ENCODE peak calls at places on chromosomes 3 and 15, in four cellular contexts. D, H, N and W are unnamed samples.

GRCh38 chr3:355622-356021 is 159.1 kb downstream of the CHL1 start:
- DNase-seq in D (no peak), H (no peak), N (no peak), W (no peak)

GRCh38 chr15:41972341-41973237 is at the start of gene EHD4:
- DNase-seq in D (peak), H (peak), N (peak), W (peak)

GRCh38 chr3:183489455-183490210 is 61.2 kb upstream of the MCF2L2 start:
- DNase-seq in D (no peak), H (no peak), N (no peak), W (no peak)

GRCh38 chr3:78091478-78092119 is 1051.7 kb downstream of the ROBO2 start:
- DNase-seq in D (no peak), H (no peak), N (no peak), W (peak)

GRCh38 chr15:50458301-50458700 is 34.1 kb downstream of the USP8 start:
- DNase-seq in D (no peak), H (no peak), N (no peak), W (no peak)

GRCh38 chr15:77160562-77161481 is 89.9 kb upstream of the TSPAN3 start:
- DNase-seq in D (peak), H (no peak), N (no peak), W (peak)

GRCh38 chr3:124707667-124708066 is 22.6 kb upstream of the UMPS start:
- DNase-seq in D (no peak), H (no peak), N (no peak), W (no peak)

GRCh38 chr3:24137958-24138875 is 193.1 kb downstream of the NR1D2 start:
- DNase-seq in D (no peak), H (no peak), N (no peak), W (no peak)

GRCh38 chr3:177448987-177449975 is 252.0 kb upstream of the TBL1XR1 start:
- DNase-seq in D (peak), H (no peak), N (peak), W (no peak)

GRCh38 chr15:88839146-88839545 is 35.9 kb downstream of the ACAN start:
- DNase-seq in D (no peak), H (no peak), N (no peak), W (no peak)

GRCh38 chr3:52481819-52482521 is 13.2 kb upstream of the STAB1 start:
- DNase-seq in D (no peak), H (peak), N (no peak), W (peak)

GRCh38 chr15:101501703-101502373 is 12.3 kb upstream of the PCSK6 start:
- DNase-seq in D (peak), H (peak), N (no peak), W (peak)

GRCh38 chr15:78195735-78196201 is 38.6 kb downstream of the ACSBG1 start:
- DNase-seq in D (peak), H (peak), N (no peak), W (peak)

GRCh38 chr3:111668912-111669488 is 73.9 kb upstream of the ZBED2 start:
- DNase-seq in D (peak), H (peak), N (no peak), W (peak)

GRCh38 chr3:45311327-45311726 is 77.0 kb upstream of the LARS2 start:
- DNase-seq in D (no peak), H (no peak), N (no peak), W (no peak)

GRCh38 chr15:64224508-64224907 is 61.7 kb upstream of the PPIB start:
- DNase-seq in D (peak), H (no peak), N (no peak), W (peak)

GRCh38 chr3:128334086-128334650 is 132.5 kb downstream of the DNAJB8 start:
- DNase-seq in D (no peak), H (no peak), N (no peak), W (no peak)

GRCh38 chr3:121883507-121883906 is 10.7 kb upstream of the SLC15A2 start:
- DNase-seq in D (peak), H (peak), N (no peak), W (peak)

GRCh38 chr15:67164811-67165652 is 89.4 kb downstream of the AAGAB start:
- DNase-seq in D (no peak), H (no peak), N (no peak), W (peak)

GRCh38 chr3:99950921-99951320 is 133.3 kb downstream of the CMSS1 start:
- DNase-seq in D (no peak), H (no peak), N (no peak), W (no peak)

GRCh38 chr15:37550360-37551024 is 383.9 kb upstream of the TMCO5A start:
- DNase-seq in D (no peak), H (no peak), N (no peak), W (no peak)

GRCh38 chr3:47162695-47163022 is 1.3 kb downstream of the SETD2 start:
- DNase-seq in D (no peak), H (no peak), N (no peak), W (no peak)

GRCh38 chr15:48925714-48926223 is 38.0 kb downstream of the SHC4 start:
- DNase-seq in D (peak), H (peak), N (no peak), W (peak)

GRCh38 chr3:70851066-70851465 is 538.6 kb upstream of the MDFIC2 start:
- DNase-seq in D (no peak), H (no peak), N (no peak), W (peak)

GRCh38 chr3:65955792-65956477 is 82.8 kb downstream of the MAGI1 start:
- DNase-seq in D (peak), H (no peak), N (no peak), W (peak)

GRCh38 chr15:51935466-51936118 is 36.0 kb downstream of the LEO1 start:
- DNase-seq in D (no peak), H (no peak), N (peak), W (no peak)

GRCh38 chr3:110624571-110624970 is 447.0 kb upstream of the NECTIN3 start:
- DNase-seq in D (no peak), H (no peak), N (no peak), W (peak)

GRCh38 chr3:66705071-66705470 is 204.2 kb upstream of the LRIG1 start:
- DNase-seq in D (no peak), H (no peak), N (no peak), W (no peak)

GRCh38 chr15:68489426-68489825 is 57.5 kb upstream of the ITGA11 start:
- DNase-seq in D (no peak), H (no peak), N (no peak), W (no peak)

GRCh38 chr15:72585659-72586058 is 68.8 kb upstream of the GOLGA6B start:
- DNase-seq in D (peak), H (no peak), N (no peak), W (peak)

DNA sequence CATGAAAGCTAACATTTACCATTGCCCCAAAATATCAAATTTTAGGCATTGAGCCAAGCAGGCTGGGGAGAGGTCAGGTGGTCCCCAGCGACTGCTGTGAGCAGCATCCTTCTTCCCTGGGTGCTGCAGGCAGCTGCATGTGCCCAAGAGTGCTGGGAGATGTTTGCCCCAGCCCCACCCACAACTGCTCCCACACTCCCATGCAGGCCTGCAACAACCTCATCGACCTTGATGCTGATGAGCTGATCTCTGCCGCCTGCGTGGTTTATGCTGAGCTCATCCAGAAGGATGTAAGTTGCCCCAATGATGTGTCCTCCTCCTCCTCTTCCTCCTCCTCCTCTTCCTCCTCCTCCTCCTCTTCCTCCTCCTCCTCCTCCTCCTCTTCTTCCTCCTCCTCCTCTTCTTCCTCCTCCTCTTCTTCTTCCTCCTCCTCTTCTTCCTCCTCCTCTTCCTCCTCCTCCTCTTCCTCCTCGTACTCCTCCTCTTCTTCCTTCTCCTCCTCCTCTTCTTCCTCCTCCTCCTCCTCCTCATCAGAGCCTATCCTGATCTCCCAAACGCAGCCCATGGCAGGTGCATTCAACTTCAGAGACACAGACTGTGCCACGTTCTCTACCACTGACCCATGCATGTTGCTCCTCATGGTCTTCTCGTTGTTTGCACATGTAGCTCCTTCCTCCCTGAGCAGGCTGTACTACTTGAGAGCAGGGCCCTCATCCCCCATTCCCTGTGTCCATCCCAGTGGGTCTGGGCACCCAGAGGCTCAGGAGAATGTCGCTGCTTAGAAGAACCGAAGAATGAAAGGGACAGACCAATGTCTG is 15.1 kb downstream of the TBC1D21 start:
- DNase-seq in D (no peak), H (no peak), N (no peak), W (no peak)
- TF ChIP-seq EZH2 in D (no peak), H (no peak), N (no peak), W (no peak)

DNA sequence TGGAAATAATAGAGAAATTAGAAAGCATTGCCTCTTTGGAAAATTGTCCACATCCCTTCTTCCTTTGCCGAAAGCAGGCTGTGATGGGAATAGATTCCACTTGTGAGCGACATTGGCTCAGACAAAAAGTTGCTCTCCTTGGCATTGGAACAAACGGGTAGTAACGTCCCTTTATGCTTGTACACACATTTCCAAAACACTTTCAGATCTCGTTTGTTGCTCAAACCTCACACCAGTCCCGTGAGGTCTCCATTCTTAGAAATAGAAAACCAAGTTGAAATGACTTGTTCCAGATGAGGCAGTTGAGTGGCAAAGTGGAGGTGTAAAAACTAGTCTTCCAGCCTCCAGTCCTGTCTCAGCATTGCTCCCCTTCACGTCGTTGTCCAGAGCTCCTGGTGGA is 134.2 kb downstream of the LPP start:
- DNase-seq in D (no peak), H (no peak), N (no peak), W (no peak)
- TF ChIP-seq POLR2A in D (no peak), H (no peak), N (no peak), W (no peak)

GRCh38 chr3:12748477-12748876 is 10.6 kb downstream of the TMEM40 start:
- DNase-seq in D (no peak), H (no peak), N (no peak), W (no peak)

GRCh38 chr3:12751548-12751947 is 7.5 kb downstream of the TMEM40 start:
- DNase-seq in D (peak), H (no peak), N (no peak), W (no peak)

GRCh38 chr3:12750658-12751071 is 8.4 kb downstream of the TMEM40 start:
- DNase-seq in D (no peak), H (no peak), N (peak), W (peak)

GRCh38 chr3:12752111-12752510 is 6.9 kb downstream of the TMEM40 start:
- DNase-seq in D (no peak), H (no peak), N (no peak), W (no peak)

DNA sequence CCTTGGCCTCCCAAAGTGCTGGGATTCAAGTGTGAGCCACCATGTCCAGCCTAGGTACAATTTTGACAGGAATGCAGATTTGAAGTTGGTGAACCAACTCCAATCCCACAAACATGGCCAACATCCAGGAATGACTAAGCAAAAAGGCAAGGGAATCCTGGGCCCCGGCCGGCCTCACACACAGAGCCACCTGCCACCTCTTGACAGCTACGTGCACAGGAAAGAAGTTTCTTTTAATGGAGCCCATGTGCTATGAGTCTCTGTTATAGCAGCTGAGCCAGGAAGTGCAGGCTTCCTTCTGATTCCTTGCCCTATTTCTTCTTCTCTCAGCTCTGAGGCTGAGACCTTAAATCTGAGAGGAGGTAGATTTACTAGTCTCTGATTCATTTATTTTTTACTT is 8.8 kb downstream of the TMEM40 start:
- DNase-seq in D (peak), H (peak), N (no peak), W (peak)
- TF ChIP-seq MYC in D (no peak), H (no peak), N (no peak), W (no peak)

DNA sequence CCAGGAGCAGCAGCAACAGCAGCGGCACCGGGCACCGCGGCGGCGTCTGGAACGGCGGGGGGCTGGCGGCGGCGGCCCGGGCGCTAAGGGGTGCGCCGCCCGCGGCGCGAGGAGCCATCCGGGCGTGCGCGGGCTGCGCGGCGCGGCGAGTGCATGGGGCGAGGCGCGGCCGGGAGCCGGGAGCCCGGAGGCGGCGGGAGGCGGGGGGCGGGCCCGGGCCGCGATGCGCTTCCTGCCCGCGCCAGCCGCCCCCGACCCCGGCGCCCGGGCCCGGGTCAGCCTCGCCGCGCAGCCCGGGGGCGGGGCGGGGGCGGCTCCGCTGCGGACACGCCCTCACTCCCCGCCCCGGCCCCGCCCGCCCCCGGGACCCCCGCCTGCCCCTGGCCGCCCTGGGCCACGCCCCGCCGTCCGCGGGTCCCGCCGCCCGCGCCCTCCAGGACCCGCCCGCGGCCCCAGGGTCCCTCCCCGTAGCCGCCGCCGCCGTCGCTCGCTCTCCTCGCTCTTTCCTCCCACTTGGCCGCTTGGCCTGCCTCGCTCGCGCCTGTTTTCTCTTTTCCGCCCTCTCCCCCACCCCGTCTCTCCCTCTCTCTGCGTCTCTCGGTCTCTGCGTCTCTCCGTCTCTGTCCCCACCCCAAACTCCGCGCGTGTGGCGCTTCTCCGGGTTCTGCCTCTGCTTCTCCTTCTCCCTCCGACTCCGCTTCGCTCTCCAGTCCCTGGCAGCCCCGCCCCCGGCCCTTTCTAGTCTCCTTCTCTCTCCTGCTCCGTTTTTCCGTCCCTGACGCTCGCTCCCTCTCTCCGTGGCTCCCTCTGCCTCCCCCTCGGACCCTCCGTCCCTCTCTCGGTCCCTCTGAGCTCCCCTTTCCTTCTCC is at the start of gene PLXND1:
- DNase-seq in D (no peak), H (peak), N (no peak), W (peak)
- TF ChIP-seq EZH2 in D (no peak), H (no peak), N (no peak), W (no peak)

GRCh38 chr15:84826369-84826823 is 9.2 kb downstream of the ALPK3 start:
- DNase-seq in D (peak), H (peak), N (no peak), W (no peak)
- TF ChIP-seq POLR2A in D (no peak), H (no peak), N (no peak), W (no peak)

GRCh38 chr15:65790692-65791334 is 1.3 kb downstream of the DENND4A start:
- DNase-seq in D (no peak), H (no peak), N (no peak), W (peak)
- TF ChIP-seq MYC in D (no peak), H (no peak), N (no peak), W (no peak)

GRCh38 chr3:122921791-122922651 is 105.5 kb downstream of the SEMA5B start:
- DNase-seq in D (peak), H (peak), N (no peak), W (no peak)
- TF ChIP-seq EZH2 in D (no peak), H (no peak), N (no peak), W (peak)

DNA sequence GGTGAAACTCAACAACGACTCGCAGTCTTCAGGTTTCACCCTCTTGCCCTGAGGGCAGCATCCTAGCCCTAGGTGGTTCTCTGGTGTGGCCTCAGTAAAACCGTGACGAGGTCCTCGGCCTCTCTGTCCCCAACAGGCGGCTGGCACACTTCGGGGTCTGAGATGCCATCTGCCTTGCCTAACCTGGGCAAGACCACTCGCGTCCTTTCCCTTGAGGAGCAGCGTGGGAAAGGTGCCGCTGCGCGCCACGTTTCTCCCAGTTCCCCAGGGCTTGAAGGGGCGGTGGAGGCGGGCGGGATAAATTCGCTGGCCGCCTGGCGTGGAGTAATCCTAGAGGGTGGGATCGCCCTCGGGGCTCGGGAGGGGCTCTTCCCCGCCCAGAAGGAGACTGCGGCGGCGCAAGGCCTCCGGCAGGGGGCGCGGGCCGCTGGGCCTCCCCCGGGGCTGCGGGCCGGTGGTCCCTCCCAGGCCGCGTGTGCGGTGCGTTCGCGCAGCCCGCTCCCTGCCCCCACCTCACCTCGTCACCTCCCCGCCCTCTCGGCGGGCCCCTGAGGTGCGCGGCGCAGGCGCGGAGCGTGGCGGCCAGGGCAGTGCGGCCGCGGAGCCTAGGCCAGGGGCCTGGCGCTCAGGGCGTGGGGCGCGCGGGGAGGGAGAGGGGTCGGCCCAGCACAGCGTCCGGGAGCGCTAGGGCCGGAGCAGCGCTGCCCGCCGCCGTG is at the start of gene ZNF639:
- DNase-seq in D (peak), H (peak), N (no peak), W (peak)
- TF ChIP-seq POLR2A in D (peak), H (peak), N (peak), W (peak)